ENCODE peak calls at places on chromosomes 13 and 19, in seven cellular contexts. T, Y, O, R, S, X and W are unnamed samples.
A peak's percentile ranks its signal among the peaks of the same experiment; 100 is the strongest.

GRCh38 chr19:27647423-27647822 is 1565.5 kb downstream of the UQCRFS1 start:
- DNase-seq in T (no peak), Y (no peak), O (no peak), R (no peak), S (no peak), X (no peak), W (no peak)

GRCh38 chr13:109971006-109971744 is 184.8 kb upstream of the IRS2 start:
- DNase-seq in T (no peak), Y (peak; percentile 30), O (no peak), R (no peak), S (no peak), X (no peak), W (no peak)

GRCh38 chr13:28761586-28761985 is 42.8 kb upstream of the SLC46A3 start:
- DNase-seq in T (no peak), Y (no peak), O (no peak), R (peak; percentile 38), S (peak; percentile 39), X (peak; percentile 26), W (no peak)

GRCh38 chr13:85277753-85278152 is 521.5 kb downstream of the SLITRK6 start:
- DNase-seq in T (no peak), Y (no peak), O (no peak), R (no peak), S (peak; percentile 21), X (no peak), W (no peak)

GRCh38 chr19:12497032-12497431 is 12.4 kb upstream of the ZNF709 start:
- DNase-seq in T (no peak), Y (no peak), O (no peak), R (no peak), S (no peak), X (no peak), W (no peak)

GRCh38 chr19:47157455-47158321 is 27.1 kb downstream of the SAE1 start:
- DNase-seq in T (no peak), Y (peak; percentile 42), O (peak; percentile 63), R (no peak), S (peak; percentile 72), X (peak; percentile 49), W (peak; percentile 86)

GRCh38 chr19:48497728-48498575 is 13.7 kb downstream of the LMTK3 start:
- DNase-seq in T (no peak), Y (no peak), O (no peak), R (no peak), S (no peak), X (no peak), W (no peak)

GRCh38 chr13:45482571-45483173 is 17.9 kb downstream of the COG3 start:
- DNase-seq in T (no peak), Y (no peak), O (no peak), R (no peak), S (peak; percentile 22), X (peak; percentile 63), W (peak; percentile 16)

GRCh38 chr19:5563008-5563431 is 4.7 kb downstream of the TINCR start:
- DNase-seq in T (no peak), Y (no peak), O (no peak), R (no peak), S (no peak), X (no peak), W (no peak)

GRCh38 chr13:67318398-67318797 is 88.3 kb upstream of the PCDH9 start:
- DNase-seq in T (no peak), Y (no peak), O (no peak), R (no peak), S (peak; percentile 16), X (peak; percentile 33), W (no peak)

GRCh38 chr19:49423985-49424303 is 703 bp upstream of the PTH2 start:
- DNase-seq in T (no peak), Y (no peak), O (no peak), R (no peak), S (no peak), X (no peak), W (no peak)

GRCh38 chr19:18895038-18895827 is 725 bp downstream of the CERS1 start:
- DNase-seq in T (no peak), Y (no peak), O (no peak), R (no peak), S (no peak), X (peak; percentile 34), W (peak; percentile 33)

DNA sequence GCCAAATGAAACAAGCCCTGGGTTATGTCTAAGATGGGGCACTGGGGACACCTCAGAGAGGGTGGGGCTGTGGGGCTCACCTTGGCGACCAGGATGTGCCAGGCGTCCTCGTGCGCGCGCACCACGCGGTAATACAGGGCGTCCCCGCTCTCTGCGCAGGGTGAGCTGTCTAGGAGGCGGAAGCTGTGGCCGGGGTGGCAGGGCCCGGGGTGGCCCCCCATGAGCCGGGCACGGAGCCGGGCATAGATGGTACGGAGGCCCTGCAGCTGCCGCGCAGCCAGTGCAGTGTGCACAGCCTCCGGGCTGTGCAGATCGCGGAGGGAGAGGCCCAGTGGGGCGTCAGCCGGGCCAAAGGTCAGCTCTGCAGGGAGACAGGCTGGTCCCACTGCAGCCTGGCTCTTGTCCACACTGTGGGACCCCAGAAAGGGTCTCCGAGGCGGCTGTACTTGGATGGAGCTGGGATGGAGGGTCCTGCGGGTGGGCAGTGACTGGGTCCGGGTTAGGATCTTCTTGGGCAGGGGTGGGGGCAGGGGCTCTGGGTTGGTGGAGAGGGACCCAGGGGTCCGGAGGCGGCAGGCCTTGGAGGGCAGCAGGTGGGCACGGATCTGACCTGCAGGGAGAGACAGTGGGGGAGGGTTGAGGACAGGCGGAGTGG is 3.3 kb downstream of the PEAK3 start:
- DNase-seq in T (no peak), Y (no peak), O (no peak), R (no peak), S (no peak), X (no peak), W (no peak)
- TF ChIP-seq CTCF in T (no peak), Y (no peak), O (no peak), R (no peak), S (no peak), X (no peak), W (no peak)

GRCh38 chr19:31297991-31298390 is 51.2 kb downstream of the TSHZ3 start:
- DNase-seq in T (no peak), Y (no peak), O (no peak), R (no peak), S (no peak), X (no peak), W (no peak)

GRCh38 chr19:31303262-31303815 is 45.9 kb downstream of the TSHZ3 start:
- DNase-seq in T (no peak), Y (no peak), O (no peak), R (no peak), S (no peak), X (no peak), W (no peak)

GRCh38 chr19:31304877-31305312 is 44.3 kb downstream of the TSHZ3 start:
- DNase-seq in T (no peak), Y (no peak), O (no peak), R (no peak), S (no peak), X (peak; percentile 44), W (peak; percentile 26)

GRCh38 chr19:31300406-31300805 is 48.8 kb downstream of the TSHZ3 start:
- DNase-seq in T (no peak), Y (no peak), O (no peak), R (no peak), S (no peak), X (no peak), W (no peak)

DNA sequence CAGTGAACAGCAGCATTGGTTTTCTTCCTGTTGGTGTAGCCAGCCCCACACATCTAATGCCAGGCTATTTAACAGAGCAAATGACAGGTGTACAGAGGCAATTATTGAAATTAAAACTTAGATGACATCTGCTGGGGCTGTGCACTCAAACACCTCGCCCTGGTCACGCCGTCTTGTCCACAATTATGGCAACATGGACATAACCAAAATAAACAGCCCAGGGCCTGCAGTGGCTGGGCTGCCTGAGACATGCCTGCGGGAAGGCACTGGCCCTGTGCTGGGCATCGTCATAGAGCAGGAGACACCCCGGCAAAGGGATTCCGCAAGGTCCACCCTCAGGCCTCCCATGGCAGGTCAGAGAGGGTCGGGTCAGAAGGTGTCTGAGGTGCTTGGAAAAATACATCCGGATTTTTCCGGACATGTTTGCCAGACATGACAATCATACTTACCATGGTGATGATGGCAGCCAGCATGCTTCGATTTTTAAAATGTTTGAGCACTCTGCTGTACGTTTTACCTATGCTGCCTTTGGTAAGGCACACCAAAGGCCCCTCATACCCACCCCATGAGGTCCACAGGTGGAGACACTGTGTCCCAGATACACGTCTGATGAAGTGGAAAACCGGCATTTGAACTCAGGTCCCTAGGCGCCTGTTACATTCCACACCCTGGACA is 47.8 kb downstream of the TSHZ3 start:
- DNase-seq in T (no peak), Y (no peak), O (no peak), R (no peak), S (no peak), X (no peak), W (no peak)
- H3K4me3 ChIP-seq in T (no peak overlapping the region), Y (no peak overlapping the region), O (no peak overlapping the region), R (no peak overlapping the region), S (no peak overlapping the region), X (no peak overlapping the region), W (no peak overlapping the region)

DNA sequence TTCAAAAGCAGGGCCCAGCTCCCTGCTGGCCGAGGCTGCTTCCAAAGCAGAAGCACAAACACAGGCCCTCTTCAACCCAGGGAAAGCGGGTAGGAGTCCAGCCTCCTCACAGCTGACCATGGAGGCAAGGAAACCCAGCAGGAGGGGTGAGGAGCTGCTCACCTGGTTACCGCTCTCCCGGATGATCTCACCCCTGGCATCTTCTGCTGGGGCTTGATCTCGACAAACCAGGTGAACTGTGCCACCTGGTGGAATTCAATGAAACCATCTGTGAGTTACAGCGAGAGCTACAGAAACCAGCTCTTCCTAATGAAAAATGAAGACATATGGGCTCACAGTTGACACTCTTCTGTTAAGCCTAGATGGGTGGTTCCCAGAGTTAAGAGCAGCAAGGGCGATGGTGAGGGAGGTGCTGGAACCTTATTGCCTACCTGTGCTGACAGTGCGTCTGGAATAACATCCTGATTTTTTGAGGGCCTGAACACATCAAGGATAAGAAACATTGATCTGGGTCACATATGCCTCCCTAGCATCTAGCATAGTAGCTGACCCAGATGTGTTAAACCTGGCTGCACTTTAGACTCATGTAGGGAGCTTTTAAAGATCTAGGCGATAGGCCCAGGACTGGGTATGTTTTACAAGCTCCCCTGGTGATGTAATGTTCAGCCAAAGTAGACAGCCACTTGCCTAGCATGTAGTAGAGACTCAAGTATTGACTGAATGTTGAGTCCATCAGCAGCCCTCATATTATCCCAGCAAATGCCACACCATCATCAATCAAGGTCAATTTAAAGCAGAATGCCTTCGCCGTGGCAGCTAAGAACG is 6.1 kb downstream of the DHRS12 start:
- DNase-seq in T (no peak), Y (no peak), O (peak; percentile 54), R (no peak), S (peak; percentile 69), X (peak; percentile 65), W (peak; percentile 72)
- TF ChIP-seq CTCF in T (peak; percentile 42), Y (peak; percentile 48), O (peak; percentile 51), R (peak; percentile 41), S (peak; percentile 66), X (peak; percentile 46), W (peak; percentile 30)

GRCh38 chr13:20713014-20713376 is 9.5 kb downstream of the IL17D start:
- DNase-seq in T (no peak), Y (no peak), O (no peak), R (no peak), S (no peak), X (no peak), W (no peak)
- H3K4me3 ChIP-seq in T (no peak overlapping the region), Y (peak overlapping the region; percentile 17), O (no peak overlapping the region), R (peak overlapping the region; percentile 19), S (no peak overlapping the region), X (no peak overlapping the region), W (peak overlapping the region; percentile 20)